ENCODE peak calls at places on chromosome 2, in nine cellular contexts. R is neural progenitor cell; Y is RWPE1; G is AG04450; V is dorsolateral prefrontal cortex; S is esophagus muscularis mucosa; B is CD8-positive, alpha-beta T cell; X is tibial artery; T is PC-9. D is an unnamed sample.

GRCh38 chr2:172743143-172743542 is 7.5 kb downstream of the RAPGEF4 start:
- DNase-seq in R (no peak), Y (no peak), G (no peak), V (no peak), S (no peak), B (no peak), X (no peak), T (no peak), D (no peak)

GRCh38 chr2:241035818-241036396 is 37.5 kb downstream of the SNED1 start:
- DNase-seq in R (peak; percentile 41), Y (no peak), G (no peak), V (no peak), S (no peak), B (no peak), X (no peak), T (no peak), D (no peak)

GRCh38 chr2:207681431-207681830 is 30.0 kb upstream of the CCNYL1 start:
- DNase-seq in R (no peak), Y (no peak), G (no peak), V (no peak), S (no peak), B (no peak), X (no peak), T (no peak), D (no peak)

GRCh38 chr2:174344716-174345472 is 10.1 kb downstream of the SP9 start:
- DNase-seq in R (peak; percentile 54), Y (no peak), G (no peak), V (no peak), S (no peak), B (no peak), X (no peak), T (no peak), D (no peak)

GRCh38 chr2:173175222-173175621 is 99.6 kb downstream of the MAP3K20 start:
- DNase-seq in R (no peak), Y (no peak), G (no peak), V (no peak), S (no peak), B (no peak), X (no peak), T (no peak), D (no peak)

GRCh38 chr2:134372611-134373131 is 118.8 kb downstream of the MGAT5 start:
- DNase-seq in R (no peak), Y (peak; percentile 25), G (peak; percentile 86), V (peak; percentile 63), S (no peak), B (no peak), X (no peak), T (no peak), D (no peak)

GRCh38 chr2:202529389-202529788 is 105.4 kb upstream of the FAM117B start:
- DNase-seq in R (no peak), Y (no peak), G (peak; percentile 37), V (no peak), S (no peak), B (no peak), X (no peak), T (no peak), D (no peak)

GRCh38 chr2:85413592-85414421 is 3.6 kb upstream of the CAPG start:
- DNase-seq in R (peak; percentile 69), Y (peak; percentile 79), G (no peak), V (no peak), S (no peak), B (peak; percentile 61), X (no peak), T (peak; percentile 79), D (peak; percentile 90)

GRCh38 chr2:11540148-11540995 is 6.5 kb downstream of the GREB1 start:
- DNase-seq in R (no peak), Y (no peak), G (no peak), V (no peak), S (no peak), B (no peak), X (no peak), T (no peak), D (no peak)

GRCh38 chr2:181163139-181163538 is 182.7 kb downstream of the UBE2E3 start:
- DNase-seq in R (no peak), Y (no peak), G (no peak), V (no peak), S (no peak), B (no peak), X (no peak), T (no peak), D (no peak)

GRCh38 chr2:127810156-127810636 is 775 bp downstream of the WDR33 start:
- DNase-seq in R (peak; percentile 51), Y (peak; percentile 38), G (no peak), V (no peak), S (no peak), B (no peak), X (no peak), T (peak; percentile 15), D (no peak)

GRCh38 chr2:101403745-101404144 is 16.4 kb upstream of the CREG2 start:
- DNase-seq in R (no peak), Y (no peak), G (no peak), V (no peak), S (no peak), B (no peak), X (no peak), T (no peak), D (no peak)

GRCh38 chr2:235812185-235812670 is 318.4 kb downstream of the AGAP1 start:
- DNase-seq in R (peak; percentile 39), Y (no peak), G (no peak), V (no peak), S (no peak), B (no peak), X (no peak), T (no peak), D (no peak)

GRCh38 chr2:123609077-123609476 is 416.0 kb upstream of the CNTNAP5 start:
- DNase-seq in R (peak; percentile 8), Y (no peak), G (no peak), V (no peak), S (no peak), B (no peak), X (no peak), T (no peak), D (no peak)

GRCh38 chr2:133894429-133894828 is 326.2 kb upstream of the NCKAP5 start:
- DNase-seq in R (no peak), Y (no peak), G (no peak), V (no peak), S (peak; percentile 50), B (no peak), X (no peak), T (no peak), D (no peak)

GRCh38 chr2:70328921-70329561 is 27.2 kb upstream of the FAM136A start:
- DNase-seq in R (no peak), Y (peak; percentile 95), G (no peak), V (no peak), S (no peak), B (no peak), X (no peak), T (peak; percentile 93), D (peak; percentile 82)

GRCh38 chr2:20438334-20439192 is 8.3 kb upstream of the RHOB start:
- DNase-seq in R (no peak), Y (peak; percentile 83), G (no peak), V (no peak), S (no peak), B (no peak), X (peak; percentile 84), T (no peak), D (peak; percentile 34)

GRCh38 chr2:14628906-14629305 is 3.6 kb upstream of the LRATD1 start:
- DNase-seq in R (no peak), Y (peak; percentile 71), G (no peak), V (no peak), S (no peak), B (no peak), X (no peak), T (peak; percentile 29), D (no peak)

GRCh38 chr2:185967335-185967734 is 228.7 kb downstream of the FSIP2 start:
- DNase-seq in R (no peak), Y (no peak), G (no peak), V (no peak), S (no peak), B (no peak), X (no peak), T (no peak), D (no peak)
- H3K27ac ChIP-seq in R (no peak overlapping the region), Y (no peak overlapping the region), G (no peak overlapping the region), V (no peak overlapping the region), S (no peak overlapping the region), B (no peak overlapping the region), X (no peak overlapping the region), T (no peak overlapping the region), D (no peak overlapping the region)

DNA sequence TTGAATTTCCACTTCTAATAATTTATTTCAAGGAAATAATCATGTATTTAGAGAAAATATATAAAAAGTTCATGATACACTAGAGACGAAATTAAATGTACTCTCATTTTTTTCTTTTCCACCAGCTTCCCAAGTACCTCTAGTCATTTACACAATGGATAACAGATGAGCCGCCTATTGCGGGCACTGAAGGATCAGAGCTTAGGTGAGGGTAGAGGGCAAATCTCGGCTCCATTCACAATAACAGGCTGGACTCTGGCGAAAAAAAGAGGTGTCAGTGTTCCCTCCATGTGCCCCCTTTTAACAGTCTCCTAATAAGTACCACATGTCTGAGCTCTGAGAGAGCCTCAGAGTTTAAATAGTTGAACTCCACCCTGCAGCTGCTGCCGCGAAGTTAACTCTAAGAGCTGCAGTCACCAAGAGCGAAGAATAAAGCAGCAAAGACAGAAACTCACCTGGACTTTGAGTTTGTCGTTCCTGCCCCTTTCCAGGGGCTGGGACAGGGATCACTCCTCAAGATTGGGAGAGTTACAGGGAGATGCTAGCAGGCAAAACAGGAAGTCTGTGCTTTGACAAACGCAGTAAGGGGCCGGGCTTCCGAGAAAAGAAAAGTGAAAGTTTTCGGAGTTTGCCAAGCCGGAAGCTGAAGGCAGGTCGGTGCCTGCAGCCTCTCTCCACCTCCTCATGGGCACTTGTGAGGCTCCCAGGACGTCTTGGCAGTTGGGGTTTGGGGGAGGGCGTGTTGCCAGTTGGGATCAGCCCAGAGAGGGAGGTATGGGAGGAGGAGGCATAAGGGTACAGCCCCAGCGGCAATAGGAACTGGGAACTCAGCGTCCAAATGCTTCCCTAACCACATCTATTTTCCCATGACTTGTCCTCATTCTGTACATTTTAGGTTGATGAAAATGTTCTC is at the start of gene SP110:
- DNase-seq in R (peak; percentile 16), Y (peak; percentile 90), G (peak; percentile 69), V (peak; percentile 41), S (peak; percentile 95), B (peak; percentile 84), X (peak; percentile 74), T (peak; percentile 79), D (peak; percentile 91)
- H3K27ac ChIP-seq in R (no peak within 1 kb of the TSS), Y (peak within 1 kb of the TSS; percentile 79), G (peak within 1 kb of the TSS; percentile 67), V (peak within 1 kb of the TSS; percentile 77), S (peak within 1 kb of the TSS; percentile 76), B (peak within 1 kb of the TSS; percentile 88), X (peak within 1 kb of the TSS; percentile 73), T (peak within 1 kb of the TSS; percentile 16), D (peak within 1 kb of the TSS; percentile 78)

DNA sequence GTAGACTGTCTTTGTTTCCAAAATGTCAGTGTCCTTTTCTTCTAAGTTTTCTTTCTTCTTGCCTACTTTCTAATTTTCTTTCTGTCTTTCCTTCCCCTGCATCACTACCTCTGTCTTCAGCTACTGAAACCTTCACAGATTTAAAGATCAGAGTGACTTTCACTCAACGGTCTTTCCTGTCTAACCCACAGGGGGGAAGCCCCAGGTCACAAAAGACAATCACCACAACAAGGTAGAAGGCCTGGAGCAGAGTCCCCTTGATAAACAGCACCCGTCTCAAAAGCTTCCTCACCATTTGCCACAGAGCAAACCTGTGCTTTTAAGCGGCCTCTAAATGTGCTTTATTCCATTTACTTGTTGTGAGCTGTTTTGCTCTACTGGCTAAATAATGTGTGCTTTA is 665.4 kb downstream of the BCL11A start:
- DNase-seq in R (no peak), Y (no peak), G (no peak), V (no peak), S (no peak), B (peak; percentile 73), X (no peak), T (no peak), D (no peak)
- H3K27ac ChIP-seq in R (no peak overlapping the region), Y (no peak overlapping the region), G (no peak overlapping the region), V (no peak overlapping the region), S (no peak overlapping the region), B (peak overlapping the region; percentile 16), X (no peak overlapping the region), T (no peak overlapping the region), D (no peak overlapping the region)

GRCh38 chr2:39381653-39382052 is 55.4 kb downstream of the MAP4K3 start:
- DNase-seq in R (no peak), Y (no peak), G (no peak), V (no peak), S (no peak), B (no peak), X (no peak), T (no peak), D (no peak)
- H3K27ac ChIP-seq in R (peak overlapping the region; percentile 7), Y (no peak overlapping the region), G (no peak overlapping the region), V (peak overlapping the region; percentile 59), S (no peak overlapping the region), B (no peak overlapping the region), X (peak overlapping the region; percentile 36), T (no peak overlapping the region), D (no peak overlapping the region)

D was measured in left lung.